ENCODE peak calls at places on chromosomes 2 and 18, in ten cellular contexts. N, Q, Y, O, F, R, Z, W, L and X are unnamed samples.

GRCh38 chr2:217326238-217327022 is 466.6 kb upstream of the TNP1 start:
- DNase-seq in N (no peak), Q (no peak), Y (no peak), O (no peak), F (no peak), R (no peak), Z (no peak), W (peak), L (no peak), X (no peak)

GRCh38 chr2:62672601-62673000 is 32.9 kb upstream of the EHBP1 start:
- DNase-seq in N (no peak), Q (no peak), Y (peak), O (no peak), F (peak), R (no peak), Z (peak), W (no peak), L (peak), X (peak)

GRCh38 chr2:238852186-238852869 is 4.4 kb downstream of the TWIST2 start:
- DNase-seq in N (no peak), Q (no peak), Y (no peak), O (no peak), F (no peak), R (no peak), Z (peak), W (no peak), L (no peak), X (no peak)

GRCh38 chr18:34222025-34222395 is 2.7 kb downstream of the NOL4 start:
- DNase-seq in N (no peak), Q (no peak), Y (no peak), O (no peak), F (no peak), R (no peak), Z (no peak), W (no peak), L (no peak), X (no peak)

GRCh38 chr2:127605691-127606277 is 40.2 kb upstream of the GPR17 start:
- DNase-seq in N (no peak), Q (no peak), Y (no peak), O (no peak), F (no peak), R (peak), Z (no peak), W (no peak), L (no peak), X (no peak)

GRCh38 chr2:45287040-45287439 is 277.8 kb upstream of the SIX2 start:
- DNase-seq in N (peak), Q (no peak), Y (no peak), O (no peak), F (no peak), R (no peak), Z (no peak), W (no peak), L (no peak), X (no peak)

GRCh38 chr2:187169864-187170263 is 278.2 kb downstream of the CALCRL start:
- DNase-seq in N (no peak), Q (no peak), Y (no peak), O (no peak), F (no peak), R (no peak), Z (no peak), W (no peak), L (no peak), X (no peak)

GRCh38 chr2:168138369-168138768 is 109.0 kb downstream of the STK39 start:
- DNase-seq in N (no peak), Q (no peak), Y (peak), O (no peak), F (peak), R (no peak), Z (no peak), W (peak), L (no peak), X (no peak)

GRCh38 chr2:111100765-111101162 is 19.9 kb upstream of the BCL2L11 start:
- DNase-seq in N (no peak), Q (no peak), Y (no peak), O (no peak), F (no peak), R (no peak), Z (no peak), W (peak), L (no peak), X (no peak)

GRCh38 chr2:121044412-121044811 is 240.6 kb downstream of the TFCP2L1 start:
- DNase-seq in N (peak), Q (no peak), Y (no peak), O (no peak), F (no peak), R (no peak), Z (no peak), W (peak), L (no peak), X (no peak)

GRCh38 chr18:58515175-58515574 is 113.7 kb downstream of the ALPK2 start:
- DNase-seq in N (no peak), Q (no peak), Y (no peak), O (no peak), F (no peak), R (no peak), Z (no peak), W (no peak), L (no peak), X (no peak)

GRCh38 chr2:72778410-72778809 is 47.4 kb downstream of the EXOC6B start:
- DNase-seq in N (no peak), Q (no peak), Y (peak), O (no peak), F (no peak), R (no peak), Z (peak), W (peak), L (no peak), X (peak)

GRCh38 chr2:38907743-38908562 is 18.3 kb downstream of the ARHGEF33 start:
- DNase-seq in N (no peak), Q (no peak), Y (no peak), O (no peak), F (no peak), R (no peak), Z (no peak), W (no peak), L (peak), X (no peak)

GRCh38 chr2:216829533-216829932 is 30.3 kb downstream of the TNP1 start:
- DNase-seq in N (peak), Q (peak), Y (no peak), O (no peak), F (peak), R (peak), Z (peak), W (peak), L (peak), X (peak)

GRCh38 chr2:241443486-241444223 is 64.7 kb downstream of the STK25 start:
- DNase-seq in N (no peak), Q (no peak), Y (peak), O (peak), F (peak), R (no peak), Z (peak), W (peak), L (no peak), X (peak)

GRCh38 chr2:229343661-229344060 is 72.6 kb upstream of the PID1 start:
- DNase-seq in N (no peak), Q (no peak), Y (no peak), O (no peak), F (no peak), R (no peak), Z (no peak), W (peak), L (no peak), X (no peak)

GRCh38 chr2:229340086-229340760 is 69.1 kb upstream of the PID1 start:
- DNase-seq in N (no peak), Q (no peak), Y (peak), O (no peak), F (no peak), R (no peak), Z (peak), W (no peak), L (no peak), X (peak)

GRCh38 chr2:229339613-229340012 is 68.5 kb upstream of the PID1 start:
- DNase-seq in N (no peak), Q (peak), Y (peak), O (no peak), F (no peak), R (no peak), Z (peak), W (no peak), L (no peak), X (peak)

GRCh38 chr2:229344151-229344551 is 73.1 kb upstream of the PID1 start:
- DNase-seq in N (no peak), Q (no peak), Y (peak), O (no peak), F (peak), R (no peak), Z (peak), W (peak), L (no peak), X (peak)

GRCh38 chr2:229342376-229342775 is 71.3 kb upstream of the PID1 start:
- DNase-seq in N (no peak), Q (peak), Y (no peak), O (no peak), F (no peak), R (peak), Z (peak), W (peak), L (peak), X (no peak)
- TF ChIP-seq CTCF in N (peak), Q (peak), Y (peak), O (no peak), F (peak), R (no peak), Z (peak), W (peak), L (peak), X (peak)

DNA sequence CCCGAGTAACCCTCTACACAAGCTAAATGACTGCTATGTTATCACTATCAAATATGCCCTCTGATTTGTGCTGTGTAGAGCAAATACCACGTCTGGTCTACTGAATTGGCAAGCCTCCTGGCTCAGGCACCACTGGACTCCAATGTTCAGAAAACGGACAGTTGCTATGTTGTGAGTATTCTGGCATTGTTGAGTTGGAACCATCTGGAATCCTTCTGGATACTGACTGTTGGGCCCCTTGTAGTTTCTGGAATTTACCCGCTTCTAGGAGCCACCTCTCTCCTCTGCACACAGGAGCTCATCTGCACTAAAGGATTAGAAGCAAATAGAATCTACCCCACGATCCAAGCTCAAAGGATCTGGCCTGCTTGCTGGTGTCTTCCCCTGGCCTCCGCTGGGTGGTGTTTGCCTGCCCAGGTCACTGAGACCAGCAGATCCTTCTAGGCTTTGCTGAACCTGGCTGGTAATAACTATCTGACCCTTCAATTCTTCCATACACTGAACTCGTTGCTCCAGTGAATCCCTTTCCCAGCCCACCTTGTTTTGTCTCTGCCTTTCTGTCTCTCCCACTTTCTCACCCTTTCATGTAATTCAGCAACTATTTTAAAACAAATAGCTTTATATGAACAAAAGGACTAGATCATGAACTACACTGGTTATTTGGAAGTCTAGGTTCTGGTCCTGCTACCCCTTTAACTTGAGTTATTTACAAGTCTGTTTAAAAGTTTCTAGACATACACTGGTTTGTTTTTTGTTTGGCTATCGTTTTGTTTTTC is 2.1 kb upstream of the HAAO start:
- DNase-seq in N (no peak), Q (peak), Y (peak), O (no peak), F (peak), R (peak), Z (peak), W (no peak), L (no peak), X (peak)
- TF ChIP-seq CTCF in N (peak), Q (peak), Y (peak), O (no peak), F (peak), R (peak), Z (peak), W (no peak), L (no peak), X (peak)

DNA sequence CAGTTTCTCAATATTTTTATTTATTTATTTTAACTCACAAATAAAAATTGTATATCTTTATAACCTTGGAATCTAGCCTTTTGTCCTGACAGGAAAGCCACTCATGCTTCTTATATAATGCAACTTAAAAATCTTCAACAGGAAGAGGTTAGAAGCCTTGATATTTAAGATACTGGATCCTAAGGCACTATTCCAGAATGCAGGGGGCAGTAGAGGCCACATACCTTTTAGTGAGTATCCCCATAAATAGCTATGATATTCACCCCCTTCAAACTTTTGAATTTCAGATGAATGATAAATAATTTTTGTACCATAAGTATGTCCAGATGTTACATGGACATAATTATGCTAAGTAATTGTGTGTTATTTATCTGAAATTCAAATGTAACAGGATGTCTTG is 592.7 kb upstream of the VRK2 start:
- DNase-seq in N (no peak), Q (no peak), Y (no peak), O (no peak), F (no peak), R (no peak), Z (no peak), W (no peak), L (no peak), X (no peak)
- TF ChIP-seq CTCF in N (no peak), Q (no peak), Y (no peak), O (no peak), F (peak), R (no peak), Z (no peak), W (peak), L (no peak), X (no peak)

GRCh38 chr18:12377556-12378553 is 828 bp upstream of the AFG3L2 start:
- DNase-seq in N (no peak), Q (no peak), Y (no peak), O (no peak), F (no peak), R (no peak), Z (no peak), W (peak), L (no peak), X (peak)
- TF ChIP-seq CTCF in N (no peak), Q (no peak), Y (no peak), O (no peak), F (peak), R (peak), Z (peak), W (peak), L (peak), X (peak)

DNA sequence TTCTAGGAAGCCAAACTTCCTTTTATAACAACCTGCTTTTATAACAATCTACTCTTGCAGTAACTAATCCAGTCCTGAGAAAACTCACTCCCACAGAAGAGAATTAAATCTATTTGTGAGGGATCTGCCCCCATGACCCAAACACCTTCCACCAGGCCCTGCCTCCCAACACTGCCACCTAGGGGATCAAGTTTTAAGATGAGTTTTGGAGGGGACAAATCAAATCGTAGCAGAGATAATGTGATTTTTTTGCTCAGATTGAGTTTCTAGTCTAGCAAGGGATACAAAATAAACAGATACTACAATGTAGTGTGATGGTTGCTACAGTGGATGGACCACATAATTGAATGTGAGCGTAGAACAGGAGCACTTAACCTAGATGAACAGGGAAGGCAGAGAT is 52.2 kb downstream of the NCOA1 start:
- DNase-seq in N (no peak), Q (no peak), Y (no peak), O (no peak), F (no peak), R (no peak), Z (no peak), W (peak), L (no peak), X (no peak)
- TF ChIP-seq CTCF in N (no peak), Q (no peak), Y (no peak), O (no peak), F (peak), R (no peak), Z (peak), W (peak), L (no peak), X (peak)

GRCh38 chr18:75280427-75281280 is 70.1 kb downstream of the TSHZ1 start:
- DNase-seq in N (no peak), Q (no peak), Y (peak), O (no peak), F (no peak), R (no peak), Z (no peak), W (no peak), L (no peak), X (no peak)
- TF ChIP-seq CTCF in N (no peak), Q (no peak), Y (no peak), O (no peak), F (no peak), R (no peak), Z (no peak), W (no peak), L (no peak), X (no peak)

GRCh38 chr2:144011553-144011952 is 508.4 kb downstream of the ZEB2 start:
- DNase-seq in N (no peak), Q (no peak), Y (no peak), O (no peak), F (no peak), R (no peak), Z (no peak), W (peak), L (no peak), X (no peak)
- TF ChIP-seq CTCF in N (no peak), Q (no peak), Y (no peak), O (no peak), F (no peak), R (no peak), Z (no peak), W (no peak), L (no peak), X (no peak)